ENCODE peak calls at places on chromosomes 4 and X, in eight cellular contexts. One of them, this sample, is unnamed.
A peak's percentile ranks its signal among the peaks of the same experiment; 100 is the strongest.

GRCh38 chr4:181971973-181972372 is 271.2 kb upstream of the TENM3 start:
- DNase-seq in stimulated activated CD4-positive, alpha-beta T cell treated with anti-CD3 and anti-CD28 coated beads, Interleukin-4, amount 100 ng/mL, for 24 hours: no peak
- DNase-seq in natural killer cell treated with Interleukin-12 subunit alpha and Interleukin-12 subunit beta and Interleukin-15 and Interleukin-18, amount 100 ng/mL, for 72 hours: no peak
- DNase-seq in NCI-H1694: no peak
- DNase-seq in ELR: no peak
- DNase-seq in CD8-positive, alpha-beta T cell: no peak
- DNase-seq in OCI-M1: no peak
- DNase-seq in activated CD8-positive, alpha-beta T cell treated with anti-CD3 and anti-CD28 coated beads, Interleukin-2, amount 10 ng/mL, durations not matched to agents 7 days and 5 days: no peak
- DNase-seq in this sample: no peak

GRCh38 chr4:122914292-122914904 is 8.0 kb downstream of the NUDT6 start:
- DNase-seq in activated CD8-positive, alpha-beta T cell treated with anti-CD3 and anti-CD28 coated beads, Interleukin-2, amount 10 ng/mL, durations not matched to agents 7 days and 5 days: no peak
- DNase-seq in NCI-H1694: no peak
- DNase-seq in CD8-positive, alpha-beta T cell: no peak
- DNase-seq in stimulated activated CD4-positive, alpha-beta T cell treated with anti-CD3 and anti-CD28 coated beads, Interleukin-4, amount 100 ng/mL, for 24 hours: peak; percentile 26
- DNase-seq in OCI-M1: peak; percentile 66
- DNase-seq in natural killer cell treated with Interleukin-12 subunit alpha and Interleukin-12 subunit beta and Interleukin-15 and Interleukin-18, amount 100 ng/mL, for 72 hours: no peak
- DNase-seq in ELR: peak; percentile 61
- DNase-seq in this sample: no peak

GRCh38 chr4:38924266-38924827 is 56.7 kb downstream of the FAM114A1 start:
- DNase-seq in activated CD8-positive, alpha-beta T cell treated with anti-CD3 and anti-CD28 coated beads, Interleukin-2, amount 10 ng/mL, durations not matched to agents 7 days and 5 days: no peak
- DNase-seq in OCI-M1: no peak
- DNase-seq in NCI-H1694: no peak
- DNase-seq in stimulated activated CD4-positive, alpha-beta T cell treated with anti-CD3 and anti-CD28 coated beads, Interleukin-4, amount 100 ng/mL, for 24 hours: no peak
- DNase-seq in CD8-positive, alpha-beta T cell: no peak
- DNase-seq in ELR: no peak
- DNase-seq in natural killer cell treated with Interleukin-12 subunit alpha and Interleukin-12 subunit beta and Interleukin-15 and Interleukin-18, amount 100 ng/mL, for 72 hours: no peak
- DNase-seq in this sample: no peak

GRCh38 chr4:138405934-138406567 is 163.9 kb upstream of the SLC7A11 start:
- DNase-seq in activated CD8-positive, alpha-beta T cell treated with anti-CD3 and anti-CD28 coated beads, Interleukin-2, amount 10 ng/mL, durations not matched to agents 7 days and 5 days: no peak
- DNase-seq in CD8-positive, alpha-beta T cell: no peak
- DNase-seq in ELR: peak; percentile 69
- DNase-seq in OCI-M1: peak; percentile 96
- DNase-seq in NCI-H1694: no peak
- DNase-seq in stimulated activated CD4-positive, alpha-beta T cell treated with anti-CD3 and anti-CD28 coated beads, Interleukin-4, amount 100 ng/mL, for 24 hours: no peak
- DNase-seq in natural killer cell treated with Interleukin-12 subunit alpha and Interleukin-12 subunit beta and Interleukin-15 and Interleukin-18, amount 100 ng/mL, for 72 hours: no peak
- DNase-seq in this sample: no peak

GRCh38 chr4:147076179-147076578 is 130.5 kb upstream of the TTC29 start:
- DNase-seq in natural killer cell treated with Interleukin-12 subunit alpha and Interleukin-12 subunit beta and Interleukin-15 and Interleukin-18, amount 100 ng/mL, for 72 hours: no peak
- DNase-seq in NCI-H1694: no peak
- DNase-seq in stimulated activated CD4-positive, alpha-beta T cell treated with anti-CD3 and anti-CD28 coated beads, Interleukin-4, amount 100 ng/mL, for 24 hours: no peak
- DNase-seq in activated CD8-positive, alpha-beta T cell treated with anti-CD3 and anti-CD28 coated beads, Interleukin-2, amount 10 ng/mL, durations not matched to agents 7 days and 5 days: no peak
- DNase-seq in OCI-M1: peak; percentile 24
- DNase-seq in CD8-positive, alpha-beta T cell: no peak
- DNase-seq in ELR: no peak
- DNase-seq in this sample: no peak

GRCh38 chrX:77510007-77510406 is 62.8 kb downstream of the FGF16 start:
- DNase-seq in activated CD8-positive, alpha-beta T cell treated with anti-CD3 and anti-CD28 coated beads, Interleukin-2, amount 10 ng/mL, durations not matched to agents 7 days and 5 days: no peak
- DNase-seq in NCI-H1694: no peak
- DNase-seq in OCI-M1: no peak
- DNase-seq in stimulated activated CD4-positive, alpha-beta T cell treated with anti-CD3 and anti-CD28 coated beads, Interleukin-4, amount 100 ng/mL, for 24 hours: no peak
- DNase-seq in ELR: peak; percentile 48
- DNase-seq in CD8-positive, alpha-beta T cell: no peak
- DNase-seq in natural killer cell treated with Interleukin-12 subunit alpha and Interleukin-12 subunit beta and Interleukin-15 and Interleukin-18, amount 100 ng/mL, for 72 hours: no peak
- DNase-seq in this sample: no peak

GRCh38 chr4:139131209-139131870 is 45.7 kb downstream of the ELF2 start:
- DNase-seq in NCI-H1694: no peak
- DNase-seq in natural killer cell treated with Interleukin-12 subunit alpha and Interleukin-12 subunit beta and Interleukin-15 and Interleukin-18, amount 100 ng/mL, for 72 hours: no peak
- DNase-seq in activated CD8-positive, alpha-beta T cell treated with anti-CD3 and anti-CD28 coated beads, Interleukin-2, amount 10 ng/mL, durations not matched to agents 7 days and 5 days: no peak
- DNase-seq in OCI-M1: no peak
- DNase-seq in CD8-positive, alpha-beta T cell: no peak
- DNase-seq in stimulated activated CD4-positive, alpha-beta T cell treated with anti-CD3 and anti-CD28 coated beads, Interleukin-4, amount 100 ng/mL, for 24 hours: no peak
- DNase-seq in ELR: no peak
- DNase-seq in this sample: no peak

GRCh38 chr4:8607603-8608481 is 15.3 kb downstream of the CPZ start:
- DNase-seq in activated CD8-positive, alpha-beta T cell treated with anti-CD3 and anti-CD28 coated beads, Interleukin-2, amount 10 ng/mL, durations not matched to agents 7 days and 5 days: peak; percentile 33
- DNase-seq in ELR: peak; percentile 37
- DNase-seq in CD8-positive, alpha-beta T cell: no peak
- DNase-seq in NCI-H1694: no peak
- DNase-seq in OCI-M1: peak; percentile 39
- DNase-seq in stimulated activated CD4-positive, alpha-beta T cell treated with anti-CD3 and anti-CD28 coated beads, Interleukin-4, amount 100 ng/mL, for 24 hours: peak; percentile 24
- DNase-seq in natural killer cell treated with Interleukin-12 subunit alpha and Interleukin-12 subunit beta and Interleukin-15 and Interleukin-18, amount 100 ng/mL, for 72 hours: peak; percentile 54
- DNase-seq in this sample: no peak

GRCh38 chr4:40173470-40173875 is 23.4 kb upstream of the RHOH start:
- DNase-seq in ELR: no peak
- DNase-seq in activated CD8-positive, alpha-beta T cell treated with anti-CD3 and anti-CD28 coated beads, Interleukin-2, amount 10 ng/mL, durations not matched to agents 7 days and 5 days: peak; percentile 38
- DNase-seq in stimulated activated CD4-positive, alpha-beta T cell treated with anti-CD3 and anti-CD28 coated beads, Interleukin-4, amount 100 ng/mL, for 24 hours: no peak
- DNase-seq in NCI-H1694: no peak
- DNase-seq in CD8-positive, alpha-beta T cell: no peak
- DNase-seq in OCI-M1: peak; percentile 16
- DNase-seq in natural killer cell treated with Interleukin-12 subunit alpha and Interleukin-12 subunit beta and Interleukin-15 and Interleukin-18, amount 100 ng/mL, for 72 hours: no peak
- DNase-seq in this sample: no peak

GRCh38 chrX:37380920-37381319 is 31.8 kb downstream of the PRRG1 start:
- DNase-seq in NCI-H1694: no peak
- DNase-seq in stimulated activated CD4-positive, alpha-beta T cell treated with anti-CD3 and anti-CD28 coated beads, Interleukin-4, amount 100 ng/mL, for 24 hours: no peak
- DNase-seq in natural killer cell treated with Interleukin-12 subunit alpha and Interleukin-12 subunit beta and Interleukin-15 and Interleukin-18, amount 100 ng/mL, for 72 hours: no peak
- DNase-seq in activated CD8-positive, alpha-beta T cell treated with anti-CD3 and anti-CD28 coated beads, Interleukin-2, amount 10 ng/mL, durations not matched to agents 7 days and 5 days: no peak
- DNase-seq in ELR: peak; percentile 69
- DNase-seq in OCI-M1: peak; percentile 77
- DNase-seq in CD8-positive, alpha-beta T cell: no peak
- DNase-seq in this sample: peak; percentile 9

GRCh38 chr4:82638479-82638878 is 76.7 kb upstream of the TMEM150C start:
- DNase-seq in stimulated activated CD4-positive, alpha-beta T cell treated with anti-CD3 and anti-CD28 coated beads, Interleukin-4, amount 100 ng/mL, for 24 hours: no peak
- DNase-seq in activated CD8-positive, alpha-beta T cell treated with anti-CD3 and anti-CD28 coated beads, Interleukin-2, amount 10 ng/mL, durations not matched to agents 7 days and 5 days: no peak
- DNase-seq in NCI-H1694: no peak
- DNase-seq in OCI-M1: no peak
- DNase-seq in ELR: no peak
- DNase-seq in CD8-positive, alpha-beta T cell: no peak
- DNase-seq in natural killer cell treated with Interleukin-12 subunit alpha and Interleukin-12 subunit beta and Interleukin-15 and Interleukin-18, amount 100 ng/mL, for 72 hours: no peak
- DNase-seq in this sample: no peak

GRCh38 chrX:56503941-56504673 is 59.3 kb upstream of the UBQLN2 start:
- DNase-seq in OCI-M1: no peak
- DNase-seq in activated CD8-positive, alpha-beta T cell treated with anti-CD3 and anti-CD28 coated beads, Interleukin-2, amount 10 ng/mL, durations not matched to agents 7 days and 5 days: no peak
- DNase-seq in CD8-positive, alpha-beta T cell: no peak
- DNase-seq in ELR: no peak
- DNase-seq in stimulated activated CD4-positive, alpha-beta T cell treated with anti-CD3 and anti-CD28 coated beads, Interleukin-4, amount 100 ng/mL, for 24 hours: no peak
- DNase-seq in NCI-H1694: no peak
- DNase-seq in natural killer cell treated with Interleukin-12 subunit alpha and Interleukin-12 subunit beta and Interleukin-15 and Interleukin-18, amount 100 ng/mL, for 72 hours: no peak
- DNase-seq in this sample: no peak

GRCh38 chrX:120741452-120741851 is 111.6 kb upstream of the C1GALT1C1 start:
- DNase-seq in CD8-positive, alpha-beta T cell: no peak
- DNase-seq in natural killer cell treated with Interleukin-12 subunit alpha and Interleukin-12 subunit beta and Interleukin-15 and Interleukin-18, amount 100 ng/mL, for 72 hours: no peak
- DNase-seq in OCI-M1: no peak
- DNase-seq in stimulated activated CD4-positive, alpha-beta T cell treated with anti-CD3 and anti-CD28 coated beads, Interleukin-4, amount 100 ng/mL, for 24 hours: no peak
- DNase-seq in ELR: peak; percentile 44
- DNase-seq in NCI-H1694: no peak
- DNase-seq in activated CD8-positive, alpha-beta T cell treated with anti-CD3 and anti-CD28 coated beads, Interleukin-2, amount 10 ng/mL, durations not matched to agents 7 days and 5 days: no peak
- DNase-seq in this sample: no peak

GRCh38 chrX:149003863-149004660 is 501.0 kb downstream of the IDS start:
- DNase-seq in NCI-H1694: no peak
- DNase-seq in activated CD8-positive, alpha-beta T cell treated with anti-CD3 and anti-CD28 coated beads, Interleukin-2, amount 10 ng/mL, durations not matched to agents 7 days and 5 days: no peak
- DNase-seq in CD8-positive, alpha-beta T cell: no peak
- DNase-seq in ELR: no peak
- DNase-seq in OCI-M1: no peak
- DNase-seq in natural killer cell treated with Interleukin-12 subunit alpha and Interleukin-12 subunit beta and Interleukin-15 and Interleukin-18, amount 100 ng/mL, for 72 hours: no peak
- DNase-seq in stimulated activated CD4-positive, alpha-beta T cell treated with anti-CD3 and anti-CD28 coated beads, Interleukin-4, amount 100 ng/mL, for 24 hours: no peak
- DNase-seq in this sample: no peak

GRCh38 chrX:7828594-7828993 is 14.4 kb upstream of the VCX start:
- DNase-seq in activated CD8-positive, alpha-beta T cell treated with anti-CD3 and anti-CD28 coated beads, Interleukin-2, amount 10 ng/mL, durations not matched to agents 7 days and 5 days: no peak
- DNase-seq in NCI-H1694: no peak
- DNase-seq in ELR: peak; percentile 0
- DNase-seq in natural killer cell treated with Interleukin-12 subunit alpha and Interleukin-12 subunit beta and Interleukin-15 and Interleukin-18, amount 100 ng/mL, for 72 hours: no peak
- DNase-seq in CD8-positive, alpha-beta T cell: no peak
- DNase-seq in stimulated activated CD4-positive, alpha-beta T cell treated with anti-CD3 and anti-CD28 coated beads, Interleukin-4, amount 100 ng/mL, for 24 hours: no peak
- DNase-seq in OCI-M1: peak; percentile 0
- DNase-seq in this sample: peak; percentile 4

GRCh38 chr4:3648195-3648594 is 116.0 kb upstream of the LRPAP1 start:
- DNase-seq in natural killer cell treated with Interleukin-12 subunit alpha and Interleukin-12 subunit beta and Interleukin-15 and Interleukin-18, amount 100 ng/mL, for 72 hours: no peak
- DNase-seq in ELR: no peak
- DNase-seq in stimulated activated CD4-positive, alpha-beta T cell treated with anti-CD3 and anti-CD28 coated beads, Interleukin-4, amount 100 ng/mL, for 24 hours: no peak
- DNase-seq in NCI-H1694: no peak
- DNase-seq in activated CD8-positive, alpha-beta T cell treated with anti-CD3 and anti-CD28 coated beads, Interleukin-2, amount 10 ng/mL, durations not matched to agents 7 days and 5 days: no peak
- DNase-seq in OCI-M1: no peak
- DNase-seq in CD8-positive, alpha-beta T cell: no peak
- DNase-seq in this sample: no peak

GRCh38 chr4:44493924-44494323 is 45.3 kb upstream of the KCTD8 start:
- DNase-seq in NCI-H1694: peak; percentile 1
- DNase-seq in stimulated activated CD4-positive, alpha-beta T cell treated with anti-CD3 and anti-CD28 coated beads, Interleukin-4, amount 100 ng/mL, for 24 hours: no peak
- DNase-seq in ELR: peak; percentile 29
- DNase-seq in activated CD8-positive, alpha-beta T cell treated with anti-CD3 and anti-CD28 coated beads, Interleukin-2, amount 10 ng/mL, durations not matched to agents 7 days and 5 days: no peak
- DNase-seq in OCI-M1: peak; percentile 63
- DNase-seq in natural killer cell treated with Interleukin-12 subunit alpha and Interleukin-12 subunit beta and Interleukin-15 and Interleukin-18, amount 100 ng/mL, for 72 hours: no peak
- DNase-seq in CD8-positive, alpha-beta T cell: no peak
- DNase-seq in this sample: no peak

GRCh38 chrX:113369056-113369455 is 528.4 kb upstream of the AMOT start:
- DNase-seq in CD8-positive, alpha-beta T cell: no peak
- DNase-seq in stimulated activated CD4-positive, alpha-beta T cell treated with anti-CD3 and anti-CD28 coated beads, Interleukin-4, amount 100 ng/mL, for 24 hours: no peak
- DNase-seq in OCI-M1: no peak
- DNase-seq in natural killer cell treated with Interleukin-12 subunit alpha and Interleukin-12 subunit beta and Interleukin-15 and Interleukin-18, amount 100 ng/mL, for 72 hours: no peak
- DNase-seq in NCI-H1694: no peak
- DNase-seq in ELR: no peak
- DNase-seq in activated CD8-positive, alpha-beta T cell treated with anti-CD3 and anti-CD28 coated beads, Interleukin-2, amount 10 ng/mL, durations not matched to agents 7 days and 5 days: no peak
- DNase-seq in this sample: no peak

GRCh38 chrX:41351923-41352322 is 18.0 kb downstream of the DDX3X start:
- DNase-seq in OCI-M1: peak; percentile 28
- DNase-seq in CD8-positive, alpha-beta T cell: no peak
- DNase-seq in activated CD8-positive, alpha-beta T cell treated with anti-CD3 and anti-CD28 coated beads, Interleukin-2, amount 10 ng/mL, durations not matched to agents 7 days and 5 days: no peak
- DNase-seq in NCI-H1694: no peak
- DNase-seq in stimulated activated CD4-positive, alpha-beta T cell treated with anti-CD3 and anti-CD28 coated beads, Interleukin-4, amount 100 ng/mL, for 24 hours: no peak
- DNase-seq in ELR: no peak
- DNase-seq in natural killer cell treated with Interleukin-12 subunit alpha and Interleukin-12 subunit beta and Interleukin-15 and Interleukin-18, amount 100 ng/mL, for 72 hours: no peak
- DNase-seq in this sample: no peak

GRCh38 chr4:52199574-52200338 is 148.7 kb downstream of the SPATA18 start:
- DNase-seq in CD8-positive, alpha-beta T cell: no peak
- DNase-seq in natural killer cell treated with Interleukin-12 subunit alpha and Interleukin-12 subunit beta and Interleukin-15 and Interleukin-18, amount 100 ng/mL, for 72 hours: no peak
- DNase-seq in NCI-H1694: no peak
- DNase-seq in stimulated activated CD4-positive, alpha-beta T cell treated with anti-CD3 and anti-CD28 coated beads, Interleukin-4, amount 100 ng/mL, for 24 hours: no peak
- DNase-seq in activated CD8-positive, alpha-beta T cell treated with anti-CD3 and anti-CD28 coated beads, Interleukin-2, amount 10 ng/mL, durations not matched to agents 7 days and 5 days: no peak
- DNase-seq in OCI-M1: no peak
- DNase-seq in ELR: peak; percentile 36
- DNase-seq in this sample: no peak

GRCh38 chr4:42489095-42489494 is 91.8 kb downstream of the SHISA3 start:
- DNase-seq in stimulated activated CD4-positive, alpha-beta T cell treated with anti-CD3 and anti-CD28 coated beads, Interleukin-4, amount 100 ng/mL, for 24 hours: no peak
- DNase-seq in activated CD8-positive, alpha-beta T cell treated with anti-CD3 and anti-CD28 coated beads, Interleukin-2, amount 10 ng/mL, durations not matched to agents 7 days and 5 days: no peak
- DNase-seq in OCI-M1: no peak
- DNase-seq in natural killer cell treated with Interleukin-12 subunit alpha and Interleukin-12 subunit beta and Interleukin-15 and Interleukin-18, amount 100 ng/mL, for 72 hours: no peak
- DNase-seq in NCI-H1694: no peak
- DNase-seq in CD8-positive, alpha-beta T cell: no peak
- DNase-seq in ELR: no peak
- DNase-seq in this sample: no peak

GRCh38 chr4:81116571-81116970 is 86.1 kb downstream of the BMP3 start:
- DNase-seq in stimulated activated CD4-positive, alpha-beta T cell treated with anti-CD3 and anti-CD28 coated beads, Interleukin-4, amount 100 ng/mL, for 24 hours: no peak
- DNase-seq in NCI-H1694: no peak
- DNase-seq in ELR: no peak
- DNase-seq in OCI-M1: no peak
- DNase-seq in CD8-positive, alpha-beta T cell: no peak
- DNase-seq in natural killer cell treated with Interleukin-12 subunit alpha and Interleukin-12 subunit beta and Interleukin-15 and Interleukin-18, amount 100 ng/mL, for 72 hours: no peak
- DNase-seq in activated CD8-positive, alpha-beta T cell treated with anti-CD3 and anti-CD28 coated beads, Interleukin-2, amount 10 ng/mL, durations not matched to agents 7 days and 5 days: no peak
- DNase-seq in this sample: no peak

GRCh38 chr4:74555231-74555630 is 110.3 kb downstream of the AREG start:
- DNase-seq in ELR: no peak
- DNase-seq in CD8-positive, alpha-beta T cell: no peak
- DNase-seq in stimulated activated CD4-positive, alpha-beta T cell treated with anti-CD3 and anti-CD28 coated beads, Interleukin-4, amount 100 ng/mL, for 24 hours: no peak
- DNase-seq in OCI-M1: no peak
- DNase-seq in natural killer cell treated with Interleukin-12 subunit alpha and Interleukin-12 subunit beta and Interleukin-15 and Interleukin-18, amount 100 ng/mL, for 72 hours: no peak
- DNase-seq in NCI-H1694: no peak
- DNase-seq in activated CD8-positive, alpha-beta T cell treated with anti-CD3 and anti-CD28 coated beads, Interleukin-2, amount 10 ng/mL, durations not matched to agents 7 days and 5 days: no peak
- DNase-seq in this sample: no peak

GRCh38 chrX:1360171-1360570 is 23.6 kb downstream of the IL3RA start:
- DNase-seq in activated CD8-positive, alpha-beta T cell treated with anti-CD3 and anti-CD28 coated beads, Interleukin-2, amount 10 ng/mL, durations not matched to agents 7 days and 5 days: no peak
- DNase-seq in NCI-H1694: no peak
- DNase-seq in CD8-positive, alpha-beta T cell: no peak
- DNase-seq in natural killer cell treated with Interleukin-12 subunit alpha and Interleukin-12 subunit beta and Interleukin-15 and Interleukin-18, amount 100 ng/mL, for 72 hours: no peak
- DNase-seq in OCI-M1: no peak
- DNase-seq in stimulated activated CD4-positive, alpha-beta T cell treated with anti-CD3 and anti-CD28 coated beads, Interleukin-4, amount 100 ng/mL, for 24 hours: no peak
- DNase-seq in ELR: no peak
- DNase-seq in this sample: no peak

GRCh38 chrX:100207331-100208024 is 202.6 kb downstream of the PCDH19 start:
- DNase-seq in activated CD8-positive, alpha-beta T cell treated with anti-CD3 and anti-CD28 coated beads, Interleukin-2, amount 10 ng/mL, durations not matched to agents 7 days and 5 days: no peak
- DNase-seq in OCI-M1: peak; percentile 20
- DNase-seq in stimulated activated CD4-positive, alpha-beta T cell treated with anti-CD3 and anti-CD28 coated beads, Interleukin-4, amount 100 ng/mL, for 24 hours: no peak
- DNase-seq in NCI-H1694: no peak
- DNase-seq in CD8-positive, alpha-beta T cell: no peak
- DNase-seq in ELR: no peak
- DNase-seq in natural killer cell treated with Interleukin-12 subunit alpha and Interleukin-12 subunit beta and Interleukin-15 and Interleukin-18, amount 100 ng/mL, for 72 hours: no peak
- DNase-seq in this sample: no peak

GRCh38 chrX:155113097-155113496 is 41.8 kb downstream of the BRCC3 start:
- DNase-seq in stimulated activated CD4-positive, alpha-beta T cell treated with anti-CD3 and anti-CD28 coated beads, Interleukin-4, amount 100 ng/mL, for 24 hours: no peak
- DNase-seq in natural killer cell treated with Interleukin-12 subunit alpha and Interleukin-12 subunit beta and Interleukin-15 and Interleukin-18, amount 100 ng/mL, for 72 hours: no peak
- DNase-seq in OCI-M1: no peak
- DNase-seq in CD8-positive, alpha-beta T cell: no peak
- DNase-seq in ELR: no peak
- DNase-seq in activated CD8-positive, alpha-beta T cell treated with anti-CD3 and anti-CD28 coated beads, Interleukin-2, amount 10 ng/mL, durations not matched to agents 7 days and 5 days: no peak
- DNase-seq in NCI-H1694: no peak
- DNase-seq in this sample: no peak

GRCh38 chr4:105058177-105058812 is 88.4 kb upstream of the TET2 start:
- DNase-seq in ELR: peak; percentile 17
- DNase-seq in activated CD8-positive, alpha-beta T cell treated with anti-CD3 and anti-CD28 coated beads, Interleukin-2, amount 10 ng/mL, durations not matched to agents 7 days and 5 days: no peak
- DNase-seq in NCI-H1694: no peak
- DNase-seq in stimulated activated CD4-positive, alpha-beta T cell treated with anti-CD3 and anti-CD28 coated beads, Interleukin-4, amount 100 ng/mL, for 24 hours: no peak
- DNase-seq in CD8-positive, alpha-beta T cell: no peak
- DNase-seq in natural killer cell treated with Interleukin-12 subunit alpha and Interleukin-12 subunit beta and Interleukin-15 and Interleukin-18, amount 100 ng/mL, for 72 hours: no peak
- DNase-seq in OCI-M1: peak; percentile 85
- DNase-seq in this sample: no peak

GRCh38 chr4:137474711-137475301 is 57.5 kb downstream of the PCDH18 start:
- DNase-seq in stimulated activated CD4-positive, alpha-beta T cell treated with anti-CD3 and anti-CD28 coated beads, Interleukin-4, amount 100 ng/mL, for 24 hours: no peak
- DNase-seq in activated CD8-positive, alpha-beta T cell treated with anti-CD3 and anti-CD28 coated beads, Interleukin-2, amount 10 ng/mL, durations not matched to agents 7 days and 5 days: no peak
- DNase-seq in NCI-H1694: no peak
- DNase-seq in natural killer cell treated with Interleukin-12 subunit alpha and Interleukin-12 subunit beta and Interleukin-15 and Interleukin-18, amount 100 ng/mL, for 72 hours: no peak
- DNase-seq in OCI-M1: peak; percentile 68
- DNase-seq in CD8-positive, alpha-beta T cell: no peak
- DNase-seq in ELR: no peak
- DNase-seq in this sample: peak; percentile 18

GRCh38 chrX:124232523-124233201 is 99.8 kb upstream of the TEX13D start:
- DNase-seq in activated CD8-positive, alpha-beta T cell treated with anti-CD3 and anti-CD28 coated beads, Interleukin-2, amount 10 ng/mL, durations not matched to agents 7 days and 5 days: peak; percentile 24
- DNase-seq in natural killer cell treated with Interleukin-12 subunit alpha and Interleukin-12 subunit beta and Interleukin-15 and Interleukin-18, amount 100 ng/mL, for 72 hours: no peak
- DNase-seq in stimulated activated CD4-positive, alpha-beta T cell treated with anti-CD3 and anti-CD28 coated beads, Interleukin-4, amount 100 ng/mL, for 24 hours: peak; percentile 54
- DNase-seq in CD8-positive, alpha-beta T cell: no peak
- DNase-seq in NCI-H1694: no peak
- DNase-seq in OCI-M1: no peak
- DNase-seq in ELR: no peak
- DNase-seq in this sample: no peak

GRCh38 chr4:11424000-11424399 is 4.7 kb downstream of the HS3ST1 start:
- DNase-seq in NCI-H1694: peak; percentile 74
- DNase-seq in activated CD8-positive, alpha-beta T cell treated with anti-CD3 and anti-CD28 coated beads, Interleukin-2, amount 10 ng/mL, durations not matched to agents 7 days and 5 days: peak; percentile 42
- DNase-seq in OCI-M1: peak; percentile 61
- DNase-seq in ELR: peak; percentile 10
- DNase-seq in CD8-positive, alpha-beta T cell: no peak
- DNase-seq in natural killer cell treated with Interleukin-12 subunit alpha and Interleukin-12 subunit beta and Interleukin-15 and Interleukin-18, amount 100 ng/mL, for 72 hours: no peak
- DNase-seq in stimulated activated CD4-positive, alpha-beta T cell treated with anti-CD3 and anti-CD28 coated beads, Interleukin-4, amount 100 ng/mL, for 24 hours: peak; percentile 11
- DNase-seq in this sample: peak; percentile 18